ENCODE peak calls at places on chromosomes 4 and X, in ten cellular contexts. B, Z, W, T, Y, V, F, S, U and L are unnamed samples.

GRCh38 chrX:40530471-40530870 is 50.3 kb upstream of the ATP6AP2 start:
- DNase-seq in T (no peak), B (no peak), S (no peak), Z (no peak), V (no peak), W (no peak), F (no peak), Y (no peak), U (no peak), L (no peak)

GRCh38 chr4:78166582-78166981 is 109.5 kb downstream of the FRAS1 start:
- DNase-seq in Y (no peak), B (no peak), W (no peak), T (no peak), V (no peak), Z (no peak), F (no peak), S (no peak), U (no peak), L (no peak)

GRCh38 chrX:144732588-144732987 is 514.7 kb upstream of the SPANXN1 start:
- DNase-seq in F (no peak), W (no peak), Y (no peak), T (no peak), S (no peak), U (no peak), V (no peak), Z (no peak), B (no peak), L (no peak)

GRCh38 chrX:91434351-91435168 is at the start of gene PABPC5:
- DNase-seq in W (peak; percentile 60), Y (peak; percentile 47), F (peak; percentile 89), T (no peak), Z (peak; percentile 95), U (peak; percentile 93), V (peak; percentile 81), S (peak; percentile 82), B (no peak), L (peak; percentile 50)

GRCh38 chrX:155068165-155068564 is 2.8 kb downstream of the CMC4 start:
- DNase-seq in W (no peak), Y (no peak), U (no peak), Z (no peak), F (no peak), B (peak; percentile 41), V (no peak), S (peak; percentile 70), T (no peak), L (no peak)

GRCh38 chrX:97308161-97308560 is 424.5 kb downstream of the RPA4 start:
- DNase-seq in Z (no peak), T (no peak), F (no peak), V (no peak), W (no peak), S (peak; percentile 17), U (no peak), B (no peak), Y (no peak), L (no peak)

GRCh38 chr4:31518796-31519250 is 798.7 kb downstream of the PCDH7 start:
- DNase-seq in T (no peak), V (no peak), Y (no peak), U (no peak), B (no peak), Z (no peak), W (no peak), S (peak; percentile 32), F (no peak), L (no peak)

GRCh38 chr4:2946812-2947600 is 16.2 kb downstream of the NOP14 start:
- DNase-seq in W (peak; percentile 75), Z (peak; percentile 50), F (no peak), U (peak; percentile 64), S (peak; percentile 37), Y (peak; percentile 48), T (no peak), V (peak; percentile 60), B (no peak), L (no peak)

GRCh38 chr4:174222266-174222872 is 61.1 kb downstream of the FBXO8 start:
- DNase-seq in S (peak; percentile 29), U (no peak), Y (no peak), B (no peak), W (no peak), T (no peak), V (no peak), Z (no peak), F (no peak), L (no peak)

GRCh38 chrX:78315745-78316144 is 11.7 kb downstream of the CYSLTR1 start:
- DNase-seq in F (no peak), Z (no peak), S (no peak), B (no peak), V (peak; percentile 27), T (no peak), W (no peak), U (no peak), Y (no peak), L (no peak)

GRCh38 chr4:24137963-24138601 is 248.2 kb upstream of the PPARGC1A start:
- DNase-seq in W (peak; percentile 43), B (no peak), S (no peak), U (no peak), V (no peak), T (no peak), Z (no peak), Y (peak; percentile 69), F (no peak), L (no peak)

DNA sequence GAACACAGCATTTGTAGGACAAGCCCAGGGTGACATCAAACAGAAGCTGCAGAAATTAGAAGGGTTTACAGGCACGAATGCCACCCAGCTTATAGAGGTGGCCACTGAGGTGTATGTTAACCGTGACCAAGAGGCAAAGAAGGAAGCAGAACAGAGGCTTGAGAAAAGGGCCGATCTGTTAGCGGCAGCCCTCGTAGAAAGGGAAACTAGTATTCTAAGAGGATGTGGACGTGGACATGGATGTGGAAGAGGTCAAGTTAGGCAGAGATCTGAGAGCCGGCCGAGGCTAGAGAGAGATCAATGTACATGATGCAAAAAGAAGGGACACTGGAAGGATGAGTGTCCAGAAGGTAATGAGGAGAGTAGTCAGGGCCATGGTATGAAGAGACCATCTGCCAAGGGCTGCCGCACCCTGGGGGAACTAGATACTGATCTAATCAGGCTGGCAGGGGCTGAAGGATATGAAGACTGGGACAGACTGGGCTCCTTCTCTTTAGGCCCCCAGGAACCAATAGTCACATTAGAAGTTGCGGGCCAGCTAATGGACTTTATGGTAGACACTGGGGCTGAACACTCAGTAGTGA is 27.5 kb downstream of the LIAS start:
- DNase-seq in U (no peak), F (no peak), Y (no peak), Z (no peak), V (no peak), B (no peak), S (no peak), T (no peak), W (no peak), L (no peak)
- H3K27ac ChIP-seq in U (no peak overlapping the region), F (no peak overlapping the region), Y (no peak overlapping the region), Z (no peak overlapping the region), V (no peak overlapping the region), B (no peak overlapping the region), S (no peak overlapping the region), T (no peak overlapping the region), W (no peak overlapping the region), L (no peak overlapping the region)

DNA sequence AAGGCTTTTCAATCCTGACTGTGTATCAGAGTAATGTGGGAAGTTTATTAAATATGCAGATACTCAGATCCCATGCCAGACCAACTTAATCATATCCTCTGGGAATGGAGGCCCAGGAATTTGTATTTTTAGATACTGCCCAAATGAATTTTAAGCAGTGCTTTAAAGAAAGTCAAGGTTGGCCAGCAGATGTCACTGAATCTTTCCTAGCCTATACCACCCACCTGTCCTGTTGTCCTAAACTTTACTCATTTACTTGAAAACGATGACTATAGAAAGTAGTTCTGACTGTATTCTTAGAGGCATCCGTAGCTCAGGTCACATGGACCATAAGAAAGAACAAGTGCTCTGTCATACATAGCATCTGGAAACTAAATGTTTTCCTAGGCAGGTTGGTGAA is 79.9 kb downstream of the AMOT start:
- DNase-seq in B (no peak), Y (no peak), Z (no peak), V (no peak), S (peak; percentile 48), U (no peak), F (no peak), T (no peak), W (no peak), L (no peak)
- TF ChIP-seq CTCF in B (no peak), Y (no peak), Z (no peak), V (no peak), S (peak; percentile 26), U (no peak), F (no peak), T (no peak), W (peak; percentile 12), L (no peak)

GRCh38 chr4:80268936-80269335 is 2.5 kb downstream of the FGF5 start:
- DNase-seq in T (no peak), Y (no peak), U (no peak), Z (no peak), S (no peak), W (no peak), F (no peak), B (no peak), V (no peak), L (no peak)
- TF ChIP-seq POLR2A in T (no peak), Y (no peak), U (no peak), Z (no peak), S (no peak), W (no peak), F (no peak), B (no peak), V (no peak), L (no peak)

DNA sequence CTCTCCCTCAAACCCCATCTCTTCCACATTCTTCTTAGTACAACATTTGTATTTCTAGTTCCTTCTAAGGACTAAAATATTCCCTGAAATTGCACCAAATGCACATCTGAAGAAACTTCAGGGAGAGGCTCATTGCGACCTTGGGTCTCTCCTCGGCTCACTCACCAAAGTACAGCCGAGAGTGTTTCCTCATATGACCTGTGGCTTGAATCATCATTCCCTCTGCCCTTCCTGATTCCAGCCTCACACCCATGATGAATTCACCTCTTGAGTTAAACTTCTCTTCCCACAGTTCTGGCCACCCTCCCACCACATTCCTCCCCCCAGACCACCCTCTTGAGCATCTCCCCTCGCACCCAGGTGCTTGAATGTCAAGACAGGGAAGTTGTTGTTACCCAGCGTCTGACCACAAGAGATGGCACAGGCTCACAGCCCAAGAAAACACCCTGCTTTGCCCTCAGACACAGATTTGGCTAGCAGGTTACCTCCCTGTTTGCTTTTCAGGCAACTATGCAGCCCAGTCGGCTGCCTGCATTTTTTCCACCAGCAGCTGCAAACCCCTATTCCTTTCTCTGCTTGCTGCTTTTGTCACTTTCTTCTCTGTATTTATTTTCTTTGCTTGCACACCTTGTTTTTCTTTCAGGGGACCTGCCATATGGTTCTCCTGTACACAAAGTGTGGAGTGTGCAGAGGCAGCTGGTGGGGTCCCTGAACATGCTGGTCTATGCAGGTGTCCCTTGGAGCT is 214.8 kb downstream of the SPATA18 start:
- DNase-seq in Z (no peak), W (no peak), S (no peak), F (no peak), B (no peak), Y (no peak), T (no peak), U (no peak), V (no peak), L (no peak)
- H3K27ac ChIP-seq in Z (no peak overlapping the region), W (no peak overlapping the region), S (no peak overlapping the region), F (no peak overlapping the region), B (no peak overlapping the region), Y (no peak overlapping the region), T (no peak overlapping the region), U (peak overlapping the region; percentile 21), V (no peak overlapping the region), L (no peak overlapping the region)